ENCODE peak calls at places on chromosomes 2 and 18, in ten cellular contexts. I is NT2/D1, P is GM23248, B is K562, L is HCT116, R is colonic mucosa, J is keratinocyte, O is H9, Y is neuronal stem cell, Q is Karpas-422. E is an unnamed sample.

GRCh38 chr2:222891890-222892289 is 31.1 kb downstream of the ACSL3 start:
- DNase-seq in I (no peak), P (peak; percentile 54), B (no peak), L (no peak), R (no peak), J (no peak), O (no peak), Y (no peak), Q (no peak), E (no peak)

GRCh38 chr18:34595673-34596072 is 114.4 kb upstream of the DTNA start:
- DNase-seq in I (no peak), P (peak; percentile 43), B (no peak), L (peak; percentile 28), R (no peak), J (no peak), O (peak; percentile 52), Y (no peak), Q (no peak), E (peak; percentile 26)

GRCh38 chr18:28063181-28063790 is 113.6 kb downstream of the CDH2 start:
- DNase-seq in I (no peak), P (peak; percentile 75), B (no peak), L (no peak), R (no peak), J (no peak), O (no peak), Y (no peak), Q (no peak), E (peak; percentile 21)

GRCh38 chr2:121171625-121172119 is 113.3 kb downstream of the TFCP2L1 start:
- DNase-seq in I (no peak), P (no peak), B (no peak), L (no peak), R (no peak), J (no peak), O (no peak), Y (no peak), Q (no peak), E (no peak)

GRCh38 chr2:166494140-166494544 is at the start of gene SCN7A:
- DNase-seq in I (no peak), P (peak; percentile 64), B (peak; percentile 18), L (no peak), R (peak; percentile 22), J (no peak), O (peak; percentile 62), Y (peak; percentile 69), Q (no peak), E (no peak)

GRCh38 chr2:208586516-208586915 is 179.9 kb downstream of the PTH2R start:
- DNase-seq in I (no peak), P (no peak), B (no peak), L (no peak), R (no peak), J (no peak), O (no peak), Y (no peak), Q (no peak), E (no peak)

GRCh38 chr2:134522856-134523460 is 195.8 kb downstream of the TMEM163 start:
- DNase-seq in I (no peak), P (no peak), B (no peak), L (no peak), R (no peak), J (no peak), O (no peak), Y (no peak), Q (no peak), E (no peak)

GRCh38 chr2:112181571-112182290 is 43.5 kb downstream of the FBLN7 start:
- DNase-seq in I (no peak), P (no peak), B (no peak), L (no peak), R (no peak), J (no peak), O (peak; percentile 64), Y (no peak), Q (no peak), E (no peak)

DNA sequence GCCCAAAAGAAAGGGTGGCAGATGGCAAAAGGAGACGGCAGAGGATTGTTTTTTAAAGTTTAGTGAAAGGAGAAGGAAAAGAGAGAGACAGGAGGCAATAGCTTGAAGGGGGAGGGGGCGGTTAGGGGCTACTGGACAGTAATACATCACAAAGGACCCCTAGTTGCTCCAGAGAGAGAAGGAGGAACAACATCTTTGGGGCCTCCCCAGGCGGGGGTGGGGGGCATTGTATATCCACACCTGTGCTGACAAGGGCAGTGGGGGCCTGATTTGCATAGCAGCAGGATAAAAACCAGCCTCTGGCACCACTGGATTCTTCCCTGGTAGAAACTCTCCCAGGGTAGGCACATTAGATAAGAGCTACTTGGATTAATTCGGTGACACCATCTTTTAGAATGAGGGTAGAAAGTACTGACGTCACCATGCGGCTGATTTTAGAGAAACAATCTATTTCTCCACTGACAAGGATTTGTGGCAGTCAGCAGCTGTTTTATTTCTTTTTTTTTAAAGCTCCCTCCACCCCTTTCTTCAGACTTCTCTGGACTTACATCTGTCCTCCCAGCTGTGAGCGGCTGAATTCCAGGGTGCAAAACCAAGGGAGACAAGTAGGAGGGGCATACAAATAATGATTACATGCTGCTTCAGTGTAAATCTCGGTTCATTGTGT is 199.8 kb upstream of the NRP2 start:
- DNase-seq in I (no peak), P (no peak), B (no peak), L (no peak), R (no peak), J (no peak), O (peak; percentile 70), Y (no peak), Q (no peak), E (no peak)
- H3K9ac ChIP-seq in I (no peak overlapping the region), P (no peak overlapping the region), B (no peak overlapping the region), L (no peak overlapping the region), R (no peak overlapping the region), J (no peak overlapping the region), O (no peak overlapping the region), Y (no peak overlapping the region), Q (no peak overlapping the region), E (no peak overlapping the region)

GRCh38 chr2:201116959-201117734 is 1.2 kb downstream of the CFLAR start:
- DNase-seq in I (no peak), P (peak; percentile 90), B (no peak), L (peak; percentile 59), R (peak; percentile 65), J (no peak), O (no peak), Y (no peak), Q (peak; percentile 92), E (no peak)

GRCh38 chr2:201118957-201119848 is 3.2 kb downstream of the CFLAR start:
- DNase-seq in I (no peak), P (peak; percentile 66), B (no peak), L (peak; percentile 33), R (no peak), J (no peak), O (no peak), Y (no peak), Q (peak; percentile 71), E (no peak)

GRCh38 chr2:201122276-201122675 is 6.3 kb downstream of the CFLAR start:
- DNase-seq in I (no peak), P (peak; percentile 56), B (peak; percentile 19), L (no peak), R (no peak), J (no peak), O (no peak), Y (no peak), Q (peak; percentile 56), E (no peak)

GRCh38 chr2:201118121-201118956 is 2.4 kb downstream of the CFLAR start:
- DNase-seq in I (peak; percentile 44), P (peak; percentile 91), B (peak; percentile 52), L (peak; percentile 86), R (peak; percentile 93), J (peak; percentile 90), O (peak; percentile 81), Y (no peak), Q (peak; percentile 95), E (peak; percentile 98)

DNA sequence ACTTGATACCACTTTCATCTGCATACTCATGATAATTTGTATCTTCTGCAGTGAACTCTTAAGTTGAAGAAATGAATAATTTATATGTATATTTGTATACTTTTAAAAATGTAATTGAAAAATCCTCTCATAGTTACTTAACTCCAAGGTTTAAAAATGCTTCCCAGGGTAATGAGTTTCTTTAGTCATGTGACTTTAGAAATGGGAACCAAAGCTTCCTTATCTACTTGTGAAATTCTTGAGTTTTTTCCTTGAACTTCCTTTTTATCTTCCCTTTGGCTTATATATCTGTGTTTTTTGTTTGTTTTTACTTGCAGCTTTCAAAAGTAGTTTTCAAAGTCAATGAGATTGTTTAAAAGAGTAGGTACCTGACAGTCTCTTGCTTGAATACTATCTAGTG is 4.5 kb downstream of the CFLAR start:
- DNase-seq in I (no peak), P (no peak), B (no peak), L (no peak), R (no peak), J (no peak), O (no peak), Y (no peak), Q (peak; percentile 48), E (no peak)
- H3K9ac ChIP-seq in I (no peak overlapping the region), P (peak overlapping the region; percentile 97), B (peak overlapping the region; percentile 79), L (no peak overlapping the region), R (no peak overlapping the region), J (no peak overlapping the region), O (no peak overlapping the region), Y (no peak overlapping the region), Q (peak overlapping the region; percentile 79), E (no peak overlapping the region)

GRCh38 chr2:241094924-241095420 is 7.1 kb downstream of the MTERF4 start:
- DNase-seq in I (no peak), P (no peak), B (no peak), L (no peak), R (no peak), J (no peak), O (no peak), Y (no peak), Q (no peak), E (no peak)

GRCh38 chr2:241094172-241094571 is 7.9 kb downstream of the MTERF4 start:
- DNase-seq in I (no peak), P (no peak), B (no peak), L (no peak), R (no peak), J (no peak), O (no peak), Y (no peak), Q (no peak), E (no peak)

GRCh38 chr2:241096979-241097378 is 5.1 kb downstream of the MTERF4 start:
- DNase-seq in I (no peak), P (no peak), B (no peak), L (no peak), R (no peak), J (no peak), O (no peak), Y (no peak), Q (no peak), E (no peak)

GRCh38 chr2:241092677-241093076 is 9.4 kb downstream of the MTERF4 start:
- DNase-seq in I (no peak), P (no peak), B (no peak), L (no peak), R (no peak), J (no peak), O (no peak), Y (no peak), Q (no peak), E (no peak)

DNA sequence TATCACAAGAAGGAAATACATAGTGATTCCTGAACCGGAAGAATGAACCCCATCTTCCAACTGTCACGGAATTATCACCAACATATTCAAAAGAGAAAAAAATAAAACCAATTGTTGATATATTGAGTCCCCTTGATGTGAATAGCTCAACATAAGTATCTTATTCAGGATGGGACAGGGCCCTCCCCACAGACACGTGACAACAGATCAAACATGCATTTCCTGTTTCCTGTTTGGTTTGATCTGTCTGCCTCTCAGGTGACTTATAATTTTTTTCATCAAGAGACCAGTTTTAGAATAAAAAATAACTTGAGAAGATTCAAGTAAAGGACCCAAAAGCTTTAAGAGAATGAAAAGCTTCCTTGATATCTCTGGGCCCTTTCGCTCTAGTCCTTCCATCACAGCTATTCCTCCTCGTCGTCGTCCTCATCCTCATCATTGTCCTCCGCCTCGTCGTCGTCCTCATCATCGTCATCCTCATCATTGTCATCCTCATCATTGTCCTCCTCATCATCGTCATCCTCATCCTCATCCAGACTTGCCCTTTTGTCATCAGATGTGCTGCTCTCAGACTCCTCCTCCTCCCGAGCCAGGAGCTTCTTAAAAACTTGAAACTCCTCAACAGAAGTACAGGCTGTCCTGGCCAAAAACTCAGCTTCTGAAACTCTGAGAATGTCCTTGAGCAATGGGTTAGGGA is 6.3 kb downstream of the MTERF4 start:
- DNase-seq in I (no peak), P (no peak), B (no peak), L (no peak), R (no peak), J (no peak), O (no peak), Y (no peak), Q (no peak), E (no peak)
- H3K9ac ChIP-seq in I (no peak overlapping the region), P (no peak overlapping the region), B (no peak overlapping the region), L (no peak overlapping the region), R (no peak overlapping the region), J (no peak overlapping the region), O (no peak overlapping the region), Y (no peak overlapping the region), Q (no peak overlapping the region), E (no peak overlapping the region)

GRCh38 chr2:98781822-98782221 is 50.9 kb upstream of the MGAT4A start:
- DNase-seq in I (no peak), P (no peak), B (no peak), L (no peak), R (no peak), J (no peak), O (no peak), Y (no peak), Q (no peak), E (no peak)

GRCh38 chr2:98777710-98778109 is 46.8 kb upstream of the MGAT4A start:
- DNase-seq in I (no peak), P (no peak), B (no peak), L (no peak), R (no peak), J (no peak), O (no peak), Y (no peak), Q (no peak), E (no peak)

GRCh38 chr2:98778153-98778552 is 47.2 kb upstream of the MGAT4A start:
- DNase-seq in I (no peak), P (no peak), B (no peak), L (no peak), R (no peak), J (no peak), O (no peak), Y (no peak), Q (no peak), E (no peak)

GRCh38 chr2:98777076-98777475 is 46.1 kb upstream of the MGAT4A start:
- DNase-seq in I (no peak), P (no peak), B (no peak), L (no peak), R (no peak), J (no peak), O (no peak), Y (no peak), Q (no peak), E (no peak)

DNA sequence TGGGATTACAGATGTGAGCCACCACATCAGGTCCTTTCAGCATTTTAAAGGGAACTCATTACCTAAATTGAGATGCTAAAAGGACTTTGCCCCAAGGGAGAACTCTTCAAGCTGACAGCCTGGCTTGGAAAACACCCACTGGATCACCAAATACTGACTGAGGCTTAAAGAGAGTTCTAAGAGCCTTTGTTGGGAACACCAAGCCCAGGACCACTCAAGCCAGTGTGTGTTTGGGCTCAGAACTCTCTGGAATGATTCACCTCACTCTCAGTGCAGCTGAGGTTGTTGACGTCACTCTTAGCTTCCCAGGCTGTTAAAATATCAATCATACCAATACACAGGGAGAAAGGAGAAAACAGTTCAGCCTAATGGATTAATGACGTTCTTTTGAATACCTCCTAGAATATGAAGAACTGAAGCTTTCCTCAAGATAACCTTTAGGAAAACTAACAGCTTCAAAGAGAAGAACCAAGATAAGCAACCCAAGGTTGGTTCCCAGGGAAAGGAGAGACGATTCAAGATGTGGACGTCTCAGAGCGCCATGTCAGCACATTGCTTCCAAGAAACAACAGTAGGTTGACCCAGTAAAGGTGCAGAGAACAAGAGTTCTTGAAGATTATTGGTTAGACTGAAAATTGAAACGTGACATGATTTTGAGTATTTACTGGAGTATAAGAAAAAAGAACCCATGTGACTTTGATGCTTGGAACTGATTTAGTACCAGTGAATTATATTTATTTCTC is 48.0 kb upstream of the MGAT4A start:
- DNase-seq in I (peak; percentile 65), P (no peak), B (no peak), L (no peak), R (no peak), J (no peak), O (no peak), Y (no peak), Q (no peak), E (no peak)
- H3K9ac ChIP-seq in I (no peak overlapping the region), P (no peak overlapping the region), B (no peak overlapping the region), L (no peak overlapping the region), R (no peak overlapping the region), J (no peak overlapping the region), O (no peak overlapping the region), Y (no peak overlapping the region), Q (no peak overlapping the region), E (no peak overlapping the region)